ENCODE peak calls at places on chromosomes 12 and 14, in seven cellular contexts. Q is aorta, A is PC-3, B is esophagus muscularis mucosa, F is fibroblast of lung, Y is A549, O is breast epithelium. W is an unnamed sample. For H3K4me1, the result is how much of the 10 kb centered on the place peaks cover.

GRCh38 chr12:108833757-108834472 is 23.5 kb downstream of the SSH1 start:
- DNase-seq in Q (peak), A (no peak), B (no peak), F (peak), Y (no peak), O (no peak), W (no peak)

GRCh38 chr12:75953312-75953906 is 78.2 kb downstream of the PHLDA1 start:
- DNase-seq in Q (no peak), A (peak), B (no peak), F (peak), Y (peak), O (no peak), W (no peak)

GRCh38 chr12:132866251-132866828 is 21.1 kb downstream of the CHFR start:
- DNase-seq in Q (no peak), A (peak), B (no peak), F (peak), Y (peak), O (peak), W (no peak)

GRCh38 chr12:78559441-78559840 is 305.1 kb upstream of the SYT1 start:
- DNase-seq in Q (no peak), A (no peak), B (no peak), F (peak), Y (no peak), O (no peak), W (no peak)

GRCh38 chr12:20601668-20602280 is 93.4 kb upstream of the SLCO1C1 start:
- DNase-seq in Q (no peak), A (peak), B (no peak), F (peak), Y (peak), O (no peak), W (no peak)

GRCh38 chr14:82635931-82636330 is 1102.3 kb upstream of the SEL1L start:
- DNase-seq in Q (no peak), A (no peak), B (no peak), F (no peak), Y (no peak), O (no peak), W (no peak)

GRCh38 chr14:68522510-68523325 is 270.1 kb downstream of the ZFP36L1 start:
- DNase-seq in Q (no peak), A (no peak), B (peak), F (no peak), Y (no peak), O (no peak), W (no peak)

GRCh38 chr12:80745851-80746250 is 29.1 kb downstream of the MYF5 start:
- DNase-seq in Q (no peak), A (no peak), B (no peak), F (no peak), Y (no peak), O (no peak), W (no peak)

GRCh38 chr12:19035552-19035951 is 94.0 kb upstream of the PLEKHA5 start:
- DNase-seq in Q (no peak), A (no peak), B (peak), F (peak), Y (no peak), O (no peak), W (no peak)

GRCh38 chr12:75706786-75707605 is 195.6 kb upstream of the KRR1 start:
- DNase-seq in Q (no peak), A (no peak), B (no peak), F (peak), Y (no peak), O (no peak), W (no peak)

GRCh38 chr14:35877276-35877675 is 51.1 kb downstream of the BRMS1L start:
- DNase-seq in Q (no peak), A (peak), B (no peak), F (peak), Y (peak), O (no peak), W (no peak)

GRCh38 chr14:54343276-54344121 is 53.3 kb upstream of the CDKN3 start:
- DNase-seq in Q (no peak), A (peak), B (no peak), F (peak), Y (no peak), O (no peak), W (no peak)

GRCh38 chr14:104601786-104602185 is 2.8 kb downstream of the TMEM179 start:
- DNase-seq in Q (no peak), A (no peak), B (no peak), F (no peak), Y (peak), O (no peak), W (no peak)

GRCh38 chr12:111598637-111599458 is at the start of gene ATXN2:
- DNase-seq in Q (peak), A (peak), B (no peak), F (no peak), Y (no peak), O (peak), W (peak)

GRCh38 chr14:75717729-75718128 is 56.7 kb downstream of the TTLL5 start:
- DNase-seq in Q (no peak), A (no peak), B (no peak), F (no peak), Y (no peak), O (no peak), W (no peak)

GRCh38 chr12:120412421-120412820 is 25.5 kb upstream of the COX6A1 start:
- DNase-seq in Q (no peak), A (no peak), B (no peak), F (no peak), Y (no peak), O (no peak), W (no peak)

GRCh38 chr14:69118313-69118712 is 34.6 kb downstream of the DCAF5 start:
- DNase-seq in Q (no peak), A (no peak), B (no peak), F (no peak), Y (no peak), O (no peak), W (no peak)

GRCh38 chr14:73209943-73210342 is 27.4 kb upstream of the PAPLN start:
- DNase-seq in Q (no peak), A (peak), B (no peak), F (peak), Y (no peak), O (no peak), W (no peak)

GRCh38 chr14:51022769-51023168 is 72.1 kb downstream of the TRIM9 start:
- DNase-seq in Q (no peak), A (no peak), B (no peak), F (no peak), Y (no peak), O (no peak), W (no peak)
- H3K27ac ChIP-seq in Q (no peak), A (no peak), B (no peak), F (no peak), Y (no peak), O (no peak), W (no peak)

GRCh38 chr14:33940561-33941011 is 10.3 kb downstream of the EGLN3 start:
- DNase-seq in Q (no peak), A (no peak), B (no peak), F (peak), Y (no peak), O (no peak), W (no peak)

GRCh38 chr14:33943484-33943883 is 7.4 kb downstream of the EGLN3 start:
- DNase-seq in Q (no peak), A (no peak), B (no peak), F (no peak), Y (no peak), O (no peak), W (no peak)

GRCh38 chr14:33938131-33938949 is 12.5 kb downstream of the EGLN3 start:
- DNase-seq in Q (peak), A (peak), B (no peak), F (peak), Y (peak), O (no peak), W (no peak)

GRCh38 chr14:33943081-33943480 is 7.8 kb downstream of the EGLN3 start:
- DNase-seq in Q (no peak), A (no peak), B (no peak), F (no peak), Y (no peak), O (no peak), W (no peak)

DNA sequence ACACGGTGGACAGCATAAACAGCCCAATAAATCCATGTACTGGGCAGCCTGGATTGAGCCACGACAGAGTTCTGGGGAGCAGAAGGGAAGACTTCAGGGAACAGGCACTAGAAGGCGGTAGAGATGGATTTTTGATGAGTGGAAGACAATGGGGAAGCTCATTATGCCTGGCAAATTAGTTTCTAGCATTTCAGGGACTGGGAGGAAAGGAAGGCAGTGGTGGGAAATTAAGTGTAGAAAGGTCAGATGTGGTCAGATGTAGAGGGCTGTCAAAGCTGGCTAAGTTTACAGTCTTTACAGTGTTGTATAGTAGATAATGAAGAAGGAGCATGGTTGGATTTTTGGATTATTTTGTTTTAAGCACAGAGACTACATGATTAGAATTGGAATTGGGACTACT is 9.1 kb downstream of the EGLN3 start:
- DNase-seq in Q (no peak), A (no peak), B (no peak), F (no peak), Y (no peak), O (no peak), W (no peak)
- H3K4me1 ChIP-seq in Q (under half), A (under half), B (half or more), F (under half), Y (under half), O (under half), W (under half)

GRCh38 chr14:24429395-24430142 is at the start of the genes CBLN3 and KHNYN:
- DNase-seq in Q (peak), A (peak), B (peak), F (peak), Y (peak), O (peak), W (peak)

GRCh38 chr14:24428628-24429394 is 657 bp downstream of the CBLN3 start:
- DNase-seq in Q (peak), A (no peak), B (peak), F (no peak), Y (no peak), O (no peak), W (no peak)

GRCh38 chr14:24430682-24431568 is 1.2 kb downstream of the KHNYN start:
- DNase-seq in Q (peak), A (peak), B (peak), F (peak), Y (no peak), O (no peak), W (no peak)

GRCh38 chr14:24431569-24432258 is 2.0 kb downstream of the KHNYN start:
- DNase-seq in Q (peak), A (peak), B (peak), F (peak), Y (peak), O (peak), W (peak)

GRCh38 chr14:24430143-24430681 is 458 bp downstream of the KHNYN start:
- DNase-seq in Q (peak), A (peak), B (peak), F (peak), Y (peak), O (peak), W (peak)
- H3K27ac ChIP-seq in Q (peak), A (peak), B (peak), F (peak), Y (peak), O (peak), W (peak)

GRCh38 chr12:509494-509893 is 49.8 kb downstream of the B4GALNT3 start:
- DNase-seq in Q (no peak), A (peak), B (no peak), F (peak), Y (no peak), O (no peak), W (no peak)

GRCh38 chr12:517538-517937 is 57.8 kb downstream of the B4GALNT3 start:
- DNase-seq in Q (no peak), A (no peak), B (no peak), F (no peak), Y (no peak), O (no peak), W (no peak)

GRCh38 chr12:510071-510825 is 50.5 kb downstream of the B4GALNT3 start:
- DNase-seq in Q (no peak), A (peak), B (no peak), F (no peak), Y (peak), O (no peak), W (no peak)

GRCh38 chr12:512933-513332 is 53.2 kb downstream of the B4GALNT3 start:
- DNase-seq in Q (no peak), A (no peak), B (no peak), F (no peak), Y (no peak), O (no peak), W (no peak)

GRCh38 chr12:513446-513845 is 53.7 kb downstream of the B4GALNT3 start:
- DNase-seq in Q (no peak), A (no peak), B (no peak), F (no peak), Y (no peak), O (no peak), W (no peak)
- H3K4me1 ChIP-seq in Q (under half), A (under half), B (under half), F (under half), Y (under half), O (under half), W (under half)

GRCh38 chr12:59040043-59040442 is 119.7 kb upstream of the LRIG3 start:
- DNase-seq in Q (no peak), A (no peak), B (no peak), F (peak), Y (no peak), O (no peak), W (no peak)
- H3K27ac ChIP-seq in Q (no peak), A (no peak), B (peak), F (peak), Y (peak), O (peak), W (peak)